ENCODE peak calls at places on chromosomes 1 and 21, in seven cellular contexts. One of them, this sample, is unnamed.

GRCh38 chr1:51756290-51756689 is 122.2 kb downstream of the NRDC start:
- DNase-seq in AG04450: no peak
- DNase-seq in heart left ventricle: no peak
- DNase-seq in Panc1: no peak
- DNase-seq in cardiac muscle cell: no peak
- DNase-seq in left ventricle myocardium inferior: no peak
- DNase-seq in body of pancreas: no peak
- DNase-seq in this sample: no peak

GRCh38 chr1:203536981-203537455 is 43.1 kb downstream of the OPTC start:
- DNase-seq in AG04450: peak; percentile 41
- DNase-seq in Panc1: no peak
- DNase-seq in cardiac muscle cell: no peak
- DNase-seq in heart left ventricle: no peak
- DNase-seq in body of pancreas: peak; percentile 30
- DNase-seq in left ventricle myocardium inferior: no peak
- DNase-seq in this sample: no peak

GRCh38 chr21:45403825-45404725 is 890 bp upstream of the COL18A1 start:
- DNase-seq in body of pancreas: peak; percentile 51
- DNase-seq in cardiac muscle cell: peak; percentile 48
- DNase-seq in heart left ventricle: peak; percentile 68
- DNase-seq in Panc1: no peak
- DNase-seq in left ventricle myocardium inferior: peak; percentile 69
- DNase-seq in AG04450: no peak
- DNase-seq in this sample: no peak

GRCh38 chr1:215160351-215160750 is 77.8 kb downstream of the KCNK2 start:
- DNase-seq in cardiac muscle cell: no peak
- DNase-seq in body of pancreas: no peak
- DNase-seq in AG04450: no peak
- DNase-seq in Panc1: no peak
- DNase-seq in heart left ventricle: no peak
- DNase-seq in left ventricle myocardium inferior: no peak
- DNase-seq in this sample: no peak

GRCh38 chr1:8858112-8858668 is 20.3 kb downstream of the ENO1 start:
- DNase-seq in cardiac muscle cell: peak; percentile 60
- DNase-seq in heart left ventricle: peak; percentile 52
- DNase-seq in AG04450: no peak
- DNase-seq in Panc1: no peak
- DNase-seq in left ventricle myocardium inferior: no peak
- DNase-seq in body of pancreas: no peak
- DNase-seq in this sample: peak; percentile 54

GRCh38 chr1:5720936-5721335 is 271.3 kb downstream of the NPHP4 start:
- DNase-seq in left ventricle myocardium inferior: no peak
- DNase-seq in heart left ventricle: no peak
- DNase-seq in cardiac muscle cell: no peak
- DNase-seq in AG04450: no peak
- DNase-seq in Panc1: no peak
- DNase-seq in body of pancreas: no peak
- DNase-seq in this sample: no peak

GRCh38 chr1:21287905-21288514 is 2.3 kb downstream of the ECE1 start:
- DNase-seq in left ventricle myocardium inferior: no peak
- DNase-seq in AG04450: no peak
- DNase-seq in heart left ventricle: no peak
- DNase-seq in Panc1: no peak
- DNase-seq in body of pancreas: no peak
- DNase-seq in cardiac muscle cell: no peak
- DNase-seq in this sample: no peak

GRCh38 chr1:65958561-65959350 is 166.1 kb downstream of the PDE4B start:
- DNase-seq in body of pancreas: peak; percentile 17
- DNase-seq in left ventricle myocardium inferior: no peak
- DNase-seq in heart left ventricle: no peak
- DNase-seq in cardiac muscle cell: peak; percentile 66
- DNase-seq in AG04450: peak; percentile 21
- DNase-seq in Panc1: peak; percentile 18
- DNase-seq in this sample: no peak

GRCh38 chr1:207020709-207021107 is 11.8 kb downstream of the C1orf116 start:
- DNase-seq in AG04450: no peak
- DNase-seq in cardiac muscle cell: no peak
- DNase-seq in heart left ventricle: no peak
- DNase-seq in left ventricle myocardium inferior: no peak
- DNase-seq in Panc1: no peak
- DNase-seq in body of pancreas: no peak
- DNase-seq in this sample: no peak

GRCh38 chr1:99970713-99971255 is 988 bp downstream of the SLC35A3 start:
- DNase-seq in heart left ventricle: no peak
- DNase-seq in body of pancreas: peak; percentile 24
- DNase-seq in AG04450: no peak
- DNase-seq in cardiac muscle cell: no peak
- DNase-seq in left ventricle myocardium inferior: no peak
- DNase-seq in Panc1: peak; percentile 5
- DNase-seq in this sample: no peak

GRCh38 chr1:204453141-204453772 is 41.3 kb downstream of the PIK3C2B start:
- DNase-seq in cardiac muscle cell: no peak
- DNase-seq in body of pancreas: no peak
- DNase-seq in Panc1: no peak
- DNase-seq in AG04450: no peak
- DNase-seq in heart left ventricle: no peak
- DNase-seq in left ventricle myocardium inferior: no peak
- DNase-seq in this sample: no peak

GRCh38 chr1:17120483-17120882 is 1.2 kb upstream of the PADI2 start:
- DNase-seq in Panc1: no peak
- DNase-seq in body of pancreas: no peak
- DNase-seq in cardiac muscle cell: no peak
- DNase-seq in left ventricle myocardium inferior: no peak
- DNase-seq in heart left ventricle: no peak
- DNase-seq in AG04450: no peak
- DNase-seq in this sample: no peak

GRCh38 chr1:17118706-17119075 is 560 bp downstream of the PADI2 start:
- DNase-seq in body of pancreas: no peak
- DNase-seq in cardiac muscle cell: peak; percentile 17
- DNase-seq in heart left ventricle: no peak
- DNase-seq in left ventricle myocardium inferior: no peak
- DNase-seq in AG04450: no peak
- DNase-seq in Panc1: no peak
- DNase-seq in this sample: no peak

GRCh38 chr1:17119744-17120482 is 662 bp upstream of the PADI2 start:
- DNase-seq in body of pancreas: no peak
- DNase-seq in Panc1: no peak
- DNase-seq in left ventricle myocardium inferior: no peak
- DNase-seq in heart left ventricle: no peak
- DNase-seq in cardiac muscle cell: no peak
- DNase-seq in AG04450: no peak
- DNase-seq in this sample: no peak

GRCh38 chr1:17118268-17118667 is 983 bp downstream of the PADI2 start:
- DNase-seq in Panc1: no peak
- DNase-seq in heart left ventricle: no peak
- DNase-seq in cardiac muscle cell: no peak
- DNase-seq in AG04450: no peak
- DNase-seq in left ventricle myocardium inferior: no peak
- DNase-seq in body of pancreas: no peak
- DNase-seq in this sample: no peak

GRCh38 chr1:17119076-17119743 is at the start of gene PADI2:
- DNase-seq in AG04450: no peak
- DNase-seq in body of pancreas: peak; percentile 82
- DNase-seq in left ventricle myocardium inferior: peak; percentile 61
- DNase-seq in heart left ventricle: peak; percentile 37
- DNase-seq in Panc1: no peak
- DNase-seq in cardiac muscle cell: peak; percentile 81
- DNase-seq in this sample: no peak
- H3K4me3 ChIP-seq in AG04450: peak within 1 kb of the TSS; percentile 42
- H3K4me3 ChIP-seq in body of pancreas: no peak within 1 kb of the TSS
- H3K4me3 ChIP-seq in left ventricle myocardium inferior: peak within 1 kb of the TSS; percentile 60
- H3K4me3 ChIP-seq in heart left ventricle: peak within 1 kb of the TSS; percentile 48
- H3K4me3 ChIP-seq in Panc1: peak within 1 kb of the TSS; percentile 62
- H3K4me3 ChIP-seq in cardiac muscle cell: peak within 1 kb of the TSS; percentile 16
- H3K4me3 ChIP-seq in this sample: peak within 1 kb of the TSS; percentile 47

GRCh38 chr1:201946224-201946908 is at the start of gene LMOD1:
- DNase-seq in AG04450: peak; percentile 95
- DNase-seq in Panc1: no peak
- DNase-seq in left ventricle myocardium inferior: peak; percentile 80
- DNase-seq in body of pancreas: peak; percentile 83
- DNase-seq in cardiac muscle cell: peak; percentile 98
- DNase-seq in heart left ventricle: peak; percentile 85
- DNase-seq in this sample: peak; percentile 95

GRCh38 chr1:201944639-201945038 is 1.7 kb downstream of the LMOD1 start:
- DNase-seq in Panc1: no peak
- DNase-seq in body of pancreas: no peak
- DNase-seq in cardiac muscle cell: no peak
- DNase-seq in heart left ventricle: no peak
- DNase-seq in left ventricle myocardium inferior: no peak
- DNase-seq in AG04450: no peak
- DNase-seq in this sample: no peak

GRCh38 chr1:201945863-201946223 is 505 bp downstream of the LMOD1 start:
- DNase-seq in left ventricle myocardium inferior: no peak
- DNase-seq in AG04450: no peak
- DNase-seq in Panc1: no peak
- DNase-seq in heart left ventricle: no peak
- DNase-seq in cardiac muscle cell: no peak
- DNase-seq in body of pancreas: no peak
- DNase-seq in this sample: no peak

GRCh38 chr1:201944002-201944401 is 2.3 kb downstream of the LMOD1 start:
- DNase-seq in heart left ventricle: no peak
- DNase-seq in Panc1: no peak
- DNase-seq in AG04450: no peak
- DNase-seq in body of pancreas: no peak
- DNase-seq in cardiac muscle cell: no peak
- DNase-seq in left ventricle myocardium inferior: no peak
- DNase-seq in this sample: no peak

GRCh38 chr1:201945157-201945556 is 1.2 kb downstream of the LMOD1 start:
- DNase-seq in left ventricle myocardium inferior: no peak
- DNase-seq in cardiac muscle cell: peak; percentile 28
- DNase-seq in body of pancreas: no peak
- DNase-seq in Panc1: no peak
- DNase-seq in heart left ventricle: no peak
- DNase-seq in AG04450: no peak
- DNase-seq in this sample: no peak
- TF ChIP-seq CTCF in left ventricle myocardium inferior: peak; percentile 42
- TF ChIP-seq CTCF in cardiac muscle cell: peak; percentile 38
- TF ChIP-seq CTCF in body of pancreas: no peak
- TF ChIP-seq CTCF in Panc1: no peak
- TF ChIP-seq CTCF in heart left ventricle: peak; percentile 12
- TF ChIP-seq CTCF in AG04450: peak; percentile 65
- TF ChIP-seq CTCF in this sample: peak; percentile 44

DNA sequence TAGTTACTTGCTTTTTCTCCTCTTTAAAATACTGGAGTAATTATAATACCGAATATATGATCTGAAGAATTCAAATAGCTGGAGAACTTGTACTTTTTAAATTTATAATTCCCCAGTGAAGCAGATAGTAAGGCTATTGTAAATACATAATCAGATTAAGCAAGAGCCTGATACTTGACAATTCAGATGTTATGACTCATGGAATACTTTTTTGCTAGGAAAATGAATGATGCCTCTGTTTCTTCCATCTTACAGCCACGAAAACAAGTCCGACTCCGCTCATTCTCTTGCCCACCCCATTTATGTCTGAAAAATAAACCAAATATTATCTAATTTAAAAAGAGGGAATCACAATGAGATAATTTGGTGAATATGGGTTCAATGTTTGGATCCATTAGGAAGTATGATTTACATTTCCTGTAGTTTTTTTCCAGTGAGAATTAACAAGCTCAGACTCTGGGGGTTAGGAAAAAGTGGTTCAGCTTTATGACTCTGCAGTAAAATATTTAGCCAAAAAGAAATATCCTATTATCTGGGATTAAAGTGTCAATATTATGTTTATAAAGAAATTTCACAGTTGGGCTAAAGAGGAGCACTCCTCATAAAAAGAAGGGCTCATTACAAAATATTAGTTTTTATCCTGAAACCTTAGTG is 50.4 kb upstream of the DAB1 start:
- DNase-seq in body of pancreas: no peak
- DNase-seq in heart left ventricle: no peak
- DNase-seq in cardiac muscle cell: no peak
- DNase-seq in left ventricle myocardium inferior: no peak
- DNase-seq in Panc1: no peak
- DNase-seq in AG04450: peak; percentile 10
- DNase-seq in this sample: no peak
- H3K4me3 ChIP-seq in body of pancreas: no peak overlapping the region
- H3K4me3 ChIP-seq in heart left ventricle: no peak overlapping the region
- H3K4me3 ChIP-seq in cardiac muscle cell: no peak overlapping the region
- H3K4me3 ChIP-seq in left ventricle myocardium inferior: no peak overlapping the region
- H3K4me3 ChIP-seq in Panc1: no peak overlapping the region
- H3K4me3 ChIP-seq in AG04450: no peak overlapping the region
- H3K4me3 ChIP-seq in this sample: no peak overlapping the region

GRCh38 chr1:248857201-248857600 is 1.7 kb downstream of the ZNF692 start:
- DNase-seq in Panc1: no peak
- DNase-seq in left ventricle myocardium inferior: no peak
- DNase-seq in body of pancreas: no peak
- DNase-seq in heart left ventricle: no peak
- DNase-seq in cardiac muscle cell: no peak
- DNase-seq in AG04450: no peak
- DNase-seq in this sample: no peak

GRCh38 chr1:248858891-248859889 is at the start of gene ZNF692:
- DNase-seq in heart left ventricle: peak; percentile 97
- DNase-seq in left ventricle myocardium inferior: peak; percentile 98
- DNase-seq in Panc1: no peak
- DNase-seq in cardiac muscle cell: peak; percentile 99
- DNase-seq in body of pancreas: peak; percentile 98
- DNase-seq in AG04450: peak; percentile 88
- DNase-seq in this sample: peak; percentile 77

GRCh38 chr1:248860007-248860406 is 1.1 kb upstream of the ZNF692 start:
- DNase-seq in cardiac muscle cell: no peak
- DNase-seq in body of pancreas: no peak
- DNase-seq in heart left ventricle: no peak
- DNase-seq in AG04450: no peak
- DNase-seq in Panc1: no peak
- DNase-seq in left ventricle myocardium inferior: no peak
- DNase-seq in this sample: no peak

GRCh38 chr1:248857749-248858095 is 1.2 kb downstream of the ZNF692 start:
- DNase-seq in body of pancreas: no peak
- DNase-seq in left ventricle myocardium inferior: no peak
- DNase-seq in cardiac muscle cell: no peak
- DNase-seq in AG04450: no peak
- DNase-seq in heart left ventricle: no peak
- DNase-seq in Panc1: no peak
- DNase-seq in this sample: no peak

DNA sequence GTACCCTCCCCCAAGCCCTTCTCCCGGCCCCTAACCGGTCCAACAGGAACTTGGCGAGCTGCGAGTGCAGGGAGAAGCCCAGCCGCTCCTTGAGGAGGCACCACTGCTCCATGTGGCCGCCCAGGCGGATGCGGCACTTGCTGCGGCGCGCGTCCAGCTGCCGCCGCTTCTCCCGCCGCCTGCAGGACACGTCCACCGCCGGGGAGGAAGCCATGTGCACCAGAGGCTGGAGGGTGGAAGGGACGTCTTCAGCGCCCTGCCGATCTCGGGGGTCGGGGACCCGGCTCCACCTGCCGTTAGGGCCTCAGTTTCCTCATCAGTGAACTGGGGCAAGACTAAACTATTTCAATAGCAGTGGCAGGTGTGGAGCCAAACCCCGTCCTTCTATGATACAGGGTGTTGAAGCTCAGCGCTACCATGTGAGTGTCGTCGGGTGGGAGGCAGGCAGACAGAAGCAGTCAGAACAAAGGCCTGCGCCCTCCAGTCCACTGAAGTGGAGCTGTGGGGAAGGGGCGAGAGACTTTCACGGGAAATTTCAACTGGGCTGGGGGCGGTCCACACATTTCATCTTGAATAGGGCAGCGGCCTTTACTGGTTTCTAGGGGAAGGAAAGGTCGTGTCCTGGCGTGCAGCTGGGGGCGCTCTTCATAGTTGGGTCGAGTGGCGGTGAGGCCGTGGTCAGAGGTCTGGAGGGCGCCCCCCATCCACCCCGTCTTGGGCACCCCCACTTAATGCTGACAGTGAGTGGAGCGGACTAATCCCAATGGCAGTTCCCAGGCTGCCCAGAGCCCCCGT is 592 bp downstream of the ZNF692 start:
- DNase-seq in body of pancreas: peak; percentile 82
- DNase-seq in Panc1: no peak
- DNase-seq in cardiac muscle cell: peak; percentile 72
- DNase-seq in left ventricle myocardium inferior: peak; percentile 64
- DNase-seq in AG04450: no peak
- DNase-seq in heart left ventricle: peak; percentile 53
- DNase-seq in this sample: no peak
- TF ChIP-seq CTCF in body of pancreas: peak; percentile 59
- TF ChIP-seq CTCF in Panc1: peak; percentile 77
- TF ChIP-seq CTCF in cardiac muscle cell: peak; percentile 32
- TF ChIP-seq CTCF in left ventricle myocardium inferior: peak; percentile 61
- TF ChIP-seq CTCF in AG04450: peak; percentile 35
- TF ChIP-seq CTCF in heart left ventricle: peak; percentile 23
- TF ChIP-seq CTCF in this sample: peak; percentile 46